ENCODE peak calls at places on chromosomes 13 and 19, in four cellular contexts. R, S, J and V are unnamed samples.

GRCh38 chr19:55173717-55174409 is 6.2 kb downstream of the SYT5 start:
- DNase-seq in J (peak; percentile 89), R (peak; percentile 43), S (no peak), V (peak; percentile 95)

GRCh38 chr13:82501804-82502203 is 1380.5 kb downstream of the SLITRK1 start:
- DNase-seq in J (no peak), R (no peak), S (no peak), V (no peak)

GRCh38 chr13:114121496-114122466 is 10.6 kb downstream of the RASA3 start:
- DNase-seq in S (no peak), R (no peak), J (no peak), V (no peak)

GRCh38 chr13:45215392-45216077 is 14.7 kb upstream of the KCTD4 start:
- DNase-seq in S (no peak), R (no peak), J (no peak), V (no peak)

GRCh38 chr19:35739275-35740107 is 2.8 kb downstream of the IGFLR1 start:
- DNase-seq in S (no peak), J (no peak), R (no peak), V (no peak)

GRCh38 chr19:11138659-11139526 is 16.7 kb downstream of the SPC24 start:
- DNase-seq in R (peak; percentile 77), J (peak; percentile 90), S (no peak), V (peak; percentile 74)

GRCh38 chr13:76667551-76667950 is 218.7 kb downstream of the KCTD12 start:
- DNase-seq in R (peak; percentile 77), S (no peak), J (peak; percentile 19), V (no peak)

GRCh38 chr19:34773555-34773864 is 495 bp upstream of the ZNF599 start:
- DNase-seq in S (no peak), J (no peak), R (no peak), V (no peak)

GRCh38 chr19:51637362-51637978 is 7.3 kb upstream of the SIGLEC5 start:
- DNase-seq in S (no peak), R (no peak), J (peak; percentile 10), V (no peak)

GRCh38 chr19:40588110-40588854 is 11.6 kb downstream of the SHKBP1 start:
- DNase-seq in R (no peak), J (no peak), S (no peak), V (peak; percentile 25)

GRCh38 chr19:50695251-50696064 is 24.1 kb downstream of the SHANK1 start:
- DNase-seq in R (no peak), J (no peak), S (no peak), V (no peak)

GRCh38 chr13:101785858-101786257 is 333.4 kb downstream of the ITGBL1 start:
- DNase-seq in S (peak; percentile 33), R (peak; percentile 3), J (peak; percentile 82), V (peak; percentile 72)

GRCh38 chr19:55493052-55493649 is 4.9 kb downstream of the SSC5D start:
- DNase-seq in S (no peak), J (no peak), R (peak; percentile 67), V (no peak)

GRCh38 chr13:64397699-64398098 is 2832.4 kb downstream of the PCDH9 start:
- DNase-seq in S (no peak), R (peak; percentile 2), J (no peak), V (no peak)

GRCh38 chr13:107462501-107462900 is 752.8 kb downstream of the LIG4 start:
- DNase-seq in S (no peak), R (peak; percentile 19), J (no peak), V (no peak)

GRCh38 chr19:35345671-35346111 is 2.0 kb upstream of the FFAR1 start:
- DNase-seq in R (no peak), S (no peak), J (no peak), V (peak; percentile 6)

GRCh38 chr19:58519087-58519354 is 589 bp downstream of the ZBTB45 start:
- DNase-seq in J (peak; percentile 89), R (peak; percentile 74), S (no peak), V (peak; percentile 80)

GRCh38 chr19:54482889-54483288 is 9.8 kb upstream of the CDC42EP5 start:
- DNase-seq in R (no peak), J (no peak), S (no peak), V (no peak)

GRCh38 chr13:27355894-27356293 is 68.5 kb upstream of the GTF3A start:
- DNase-seq in J (no peak), R (no peak), S (no peak), V (peak; percentile 55)

GRCh38 chr19:4036576-4037300 is 29.2 kb downstream of the PIAS4 start:
- DNase-seq in S (no peak), R (no peak), J (no peak), V (no peak)

GRCh38 chr19:4034048-4035017 is 26.8 kb downstream of the PIAS4 start:
- DNase-seq in R (no peak), S (no peak), J (no peak), V (no peak)

GRCh38 chr19:4035582-4035981 is 28.0 kb downstream of the PIAS4 start:
- DNase-seq in R (peak; percentile 15), S (no peak), J (no peak), V (no peak)

GRCh38 chr19:4033028-4033956 is 25.8 kb downstream of the PIAS4 start:
- DNase-seq in J (no peak), S (no peak), R (no peak), V (no peak)

GRCh38 chr19:4035018-4035566 is 27.6 kb downstream of the PIAS4 start:
- DNase-seq in R (no peak), S (no peak), J (no peak), V (no peak)
- H3K56ac ChIP-seq in R (no peak overlapping the region), S (peak overlapping the region; percentile 83), J (no peak overlapping the region), V (no peak overlapping the region)

GRCh38 chr19:27779953-27780352 is 1433.0 kb downstream of the UQCRFS1 start:
- DNase-seq in S (no peak), J (no peak), R (no peak), V (no peak)
- H3K9ac ChIP-seq in S (no peak overlapping the region), J (no peak overlapping the region), R (no peak overlapping the region), V (no peak overlapping the region)

DNA sequence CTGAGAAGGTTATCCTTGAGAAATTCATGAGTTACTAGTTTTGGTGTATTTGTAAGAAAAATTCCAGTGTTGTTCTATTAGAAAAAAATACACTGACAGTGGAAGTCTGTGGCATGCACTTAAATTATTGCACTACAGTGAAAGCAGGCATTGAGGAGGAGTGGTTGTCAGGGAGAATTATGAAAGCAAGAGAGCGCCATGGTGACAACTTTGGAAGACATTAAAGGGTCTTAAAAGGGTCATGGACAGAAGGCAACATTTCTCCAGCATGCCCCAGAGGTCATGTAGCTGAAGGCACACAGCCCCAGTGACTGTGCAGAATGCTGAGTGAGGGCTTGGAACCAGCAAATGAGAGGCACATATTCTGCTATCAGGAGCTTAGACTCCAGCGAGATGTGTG is 292.7 kb downstream of the OLFM4 start:
- DNase-seq in J (no peak), R (no peak), S (no peak), V (no peak)
- H3K23ac ChIP-seq in J (no peak overlapping the region), R (no peak overlapping the region), S (no peak overlapping the region), V (no peak overlapping the region)

DNA sequence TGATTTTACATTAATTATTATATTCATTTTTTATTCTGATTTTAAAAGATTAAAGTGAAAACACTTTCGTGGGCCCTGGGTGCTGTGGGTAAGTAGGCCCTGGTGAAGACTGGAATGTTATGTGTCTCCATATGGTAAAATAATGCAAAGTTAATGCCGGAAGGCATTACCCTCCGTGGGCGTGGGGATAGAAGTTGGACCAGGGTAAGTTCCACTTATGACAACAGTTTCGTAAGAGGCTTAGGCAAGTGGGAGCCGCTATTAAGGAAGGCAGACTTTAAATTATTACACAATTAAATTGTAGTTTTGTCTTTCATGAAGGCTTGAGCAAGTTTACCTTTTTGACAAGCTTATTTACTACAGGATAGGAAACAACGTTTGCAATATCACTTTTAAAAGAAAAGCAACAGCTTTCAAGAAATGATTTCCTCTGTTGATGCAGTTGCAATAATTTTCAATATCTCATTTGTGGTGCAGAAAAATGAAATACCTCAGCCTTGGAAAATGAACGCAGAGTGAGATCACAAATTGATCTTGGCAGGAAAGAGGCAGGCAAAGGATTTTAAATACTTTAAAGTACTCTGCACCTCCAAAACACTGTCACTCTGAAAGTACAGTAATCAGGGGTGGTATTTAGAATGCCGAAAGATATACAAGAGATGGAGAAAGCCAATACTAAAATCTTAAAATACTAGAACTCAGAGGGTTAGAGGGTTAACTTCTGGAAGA is 310.5 kb downstream of the DCT start:
- DNase-seq in J (no peak), R (peak; percentile 33), S (no peak), V (no peak)
- H3K56ac ChIP-seq in J (no peak overlapping the region), R (no peak overlapping the region), S (no peak overlapping the region), V (no peak overlapping the region)

DNA sequence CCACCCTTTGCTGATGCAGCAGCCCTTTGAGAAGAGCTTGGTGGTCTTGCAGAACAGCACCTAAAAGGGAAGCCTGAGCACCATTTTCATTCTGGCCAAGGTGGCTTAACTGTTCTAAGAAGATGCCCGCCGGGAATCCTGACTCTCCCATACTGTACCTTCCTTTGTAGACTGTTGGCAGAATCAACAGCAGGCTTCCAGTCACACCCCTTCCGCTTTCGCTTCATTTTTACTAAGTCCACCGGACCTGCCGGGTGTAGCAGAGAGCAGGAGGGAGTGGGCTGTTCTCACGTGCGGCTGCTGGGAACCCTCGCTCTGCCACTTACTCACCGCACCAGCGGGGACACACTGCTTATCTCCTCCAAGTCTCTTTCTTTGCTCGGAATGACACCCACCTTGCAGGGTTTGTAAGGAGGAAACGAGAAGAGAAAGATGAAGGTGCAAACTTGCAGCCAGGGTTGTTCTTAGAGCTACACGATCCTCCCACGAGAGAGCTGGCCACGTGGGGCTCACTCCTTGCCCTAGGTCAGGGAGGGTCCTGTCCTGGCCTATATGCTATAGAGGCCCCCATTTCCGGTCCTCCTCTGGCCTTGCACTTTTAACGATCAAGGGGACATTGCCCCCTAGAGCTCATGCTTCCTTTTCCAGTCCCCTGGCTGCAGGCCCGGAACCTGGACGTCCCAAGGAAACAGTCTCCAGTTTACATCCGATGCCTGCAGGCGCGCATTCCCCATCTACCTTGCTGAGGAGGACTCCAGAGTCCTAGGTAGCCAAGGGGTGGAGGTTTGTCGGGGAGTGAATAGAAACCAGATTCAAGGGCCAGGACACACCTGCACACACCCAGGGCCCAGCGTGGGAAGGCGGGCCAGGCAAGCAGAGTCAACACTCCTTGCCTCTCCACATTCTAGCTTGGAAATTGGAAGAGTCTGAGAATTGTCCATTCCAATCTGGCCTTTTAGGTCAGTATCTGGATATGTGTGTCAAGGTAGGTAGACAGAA is 453.6 kb downstream of the IRS2 start:
- DNase-seq in S (no peak), R (no peak), J (peak; percentile 21), V (peak; percentile 38)
- H3K9ac ChIP-seq in S (no peak overlapping the region), R (no peak overlapping the region), J (no peak overlapping the region), V (no peak overlapping the region)

GRCh38 chr19:4504874-4505569 is 13.3 kb downstream of the PLIN4 start:
- DNase-seq in R (no peak), S (no peak), J (no peak), V (no peak)
- H3K23ac ChIP-seq in R (no peak overlapping the region), S (no peak overlapping the region), J (no peak overlapping the region), V (no peak overlapping the region)

GRCh38 chr19:2547033-2547680 is 71.2 kb downstream of the GADD45B start:
- DNase-seq in R (no peak), S (no peak), J (no peak), V (no peak)
- H3K56ac ChIP-seq in R (no peak overlapping the region), S (no peak overlapping the region), J (no peak overlapping the region), V (no peak overlapping the region)